ENCODE peak calls at places on chromosome 10, in five cellular contexts. H is HCT116, K is A549, I is vagina, Z is heart left ventricle. G is an unnamed sample.
A peak's percentile ranks its signal among the peaks of the same experiment; 100 is the strongest.

GRCh38 chr10:71241114-71241898 is 28.9 kb downstream of the UNC5B start:
- DNase-seq in H (no peak), K (no peak), I (no peak), Z (peak; percentile 75), G (no peak)

GRCh38 chr10:2850202-2850601 is 217.1 kb upstream of the PFKP start:
- DNase-seq in H (no peak), K (no peak), I (no peak), Z (no peak), G (no peak)

GRCh38 chr10:5199398-5199797 is 2.8 kb downstream of the AKR1C4 start:
- DNase-seq in H (no peak), K (peak; percentile 23), I (no peak), Z (no peak), G (no peak)

GRCh38 chr10:78894089-78894840 is 174.5 kb upstream of the ZMIZ1 start:
- DNase-seq in H (no peak), K (no peak), I (peak; percentile 79), Z (no peak), G (no peak)

GRCh38 chr10:133009218-133009954 is 67.0 kb upstream of the CFAP46 start:
- DNase-seq in H (no peak), K (peak; percentile 74), I (no peak), Z (peak; percentile 91), G (peak; percentile 90)

GRCh38 chr10:3895045-3895609 is 110.1 kb upstream of the KLF6 start:
- DNase-seq in H (no peak), K (peak; percentile 74), I (no peak), Z (no peak), G (no peak)

GRCh38 chr10:15316877-15317464 is 54.1 kb downstream of the FAM171A1 start:
- DNase-seq in H (no peak), K (no peak), I (no peak), Z (no peak), G (no peak)

GRCh38 chr10:88395677-88396076 is 187.4 kb downstream of the RNLS start:
- DNase-seq in H (no peak), K (peak; percentile 24), I (no peak), Z (no peak), G (no peak)

GRCh38 chr10:28248092-28248491 is 54.8 kb downstream of the MPP7 start:
- DNase-seq in H (no peak), K (no peak), I (no peak), Z (no peak), G (no peak)

GRCh38 chr10:72176701-72177100 is 39.1 kb upstream of the ANAPC16 start:
- DNase-seq in H (no peak), K (no peak), I (no peak), Z (peak; percentile 75), G (no peak)

GRCh38 chr10:70493660-70494234 is 15.2 kb downstream of the PALD1 start:
- DNase-seq in H (no peak), K (no peak), I (no peak), Z (no peak), G (peak; percentile 88)

GRCh38 chr10:24008164-24009066 is 200.5 kb upstream of the KIAA1217 start:
- DNase-seq in H (no peak), K (no peak), I (no peak), Z (no peak), G (no peak)

GRCh38 chr10:53598914-53599313 is 826.3 kb upstream of the MBL2 start:
- DNase-seq in H (no peak), K (no peak), I (no peak), Z (no peak), G (no peak)

GRCh38 chr10:102384606-102385429 is 10.7 kb upstream of the NFKB2 start:
- DNase-seq in H (no peak), K (no peak), I (no peak), Z (no peak), G (peak; percentile 28)

GRCh38 chr10:89207181-89207800 is at the start of gene CH25H:
- DNase-seq in H (no peak), K (peak; percentile 39), I (peak; percentile 92), Z (peak; percentile 79), G (no peak)

GRCh38 chr10:129035052-129035805 is 431.8 kb upstream of the MGMT start:
- DNase-seq in H (no peak), K (no peak), I (no peak), Z (no peak), G (peak; percentile 80)

GRCh38 chr10:121167534-121168243 is 316.5 kb downstream of the WDR11 start:
- DNase-seq in H (no peak), K (no peak), I (no peak), Z (no peak), G (no peak)

GRCh38 chr10:64288404-64288803 is 767.2 kb downstream of the REEP3 start:
- DNase-seq in H (no peak), K (no peak), I (no peak), Z (no peak), G (no peak)

GRCh38 chr10:129717816-129718547 is 246.1 kb downstream of the EBF3 start:
- DNase-seq in H (no peak), K (no peak), I (no peak), Z (no peak), G (peak; percentile 56)

GRCh38 chr10:3820255-3820654 is 35.2 kb upstream of the KLF6 start:
- DNase-seq in H (no peak), K (no peak), I (no peak), Z (no peak), G (no peak)

GRCh38 chr10:4240641-4241197 is 455.7 kb upstream of the KLF6 start:
- DNase-seq in H (no peak), K (no peak), I (no peak), Z (no peak), G (no peak)

GRCh38 chr10:116094356-116094755 is 178.7 kb downstream of the GFRA1 start:
- DNase-seq in H (no peak), K (no peak), I (no peak), Z (no peak), G (no peak)

GRCh38 chr10:79061441-79062315 is 7.1 kb upstream of the ZMIZ1 start:
- DNase-seq in H (no peak), K (no peak), I (no peak), Z (no peak), G (peak; percentile 69)

GRCh38 chr10:19654576-19654975 is 161.7 kb upstream of the PLXDC2 start:
- DNase-seq in H (no peak), K (no peak), I (no peak), Z (no peak), G (no peak)

GRCh38 chr10:22853906-22854447 is 73.9 kb upstream of the ARMC3 start:
- DNase-seq in H (no peak), K (no peak), I (no peak), Z (no peak), G (no peak)

GRCh38 chr10:75456122-75456521 is 24.7 kb downstream of the LRMDA start:
- DNase-seq in H (no peak), K (no peak), I (peak; percentile 11), Z (no peak), G (no peak)

GRCh38 chr10:114521250-114521649 is 116.9 kb upstream of the AFAP1L2 start:
- DNase-seq in H (no peak), K (no peak), I (no peak), Z (no peak), G (no peak)
- H3K27ac ChIP-seq in H (no peak overlapping the region), K (peak overlapping the region; percentile 36), I (peak overlapping the region; percentile 90), Z (no peak overlapping the region), G (no peak overlapping the region)

GRCh38 chr10:118470470-118470869 is 125.0 kb downstream of the PRLHR start:
- DNase-seq in H (no peak), K (no peak), I (peak; percentile 13), Z (no peak), G (no peak)

GRCh38 chr10:118459642-118460193 is 117.6 kb upstream of the FAM204A start:
- DNase-seq in H (peak; percentile 73), K (peak; percentile 61), I (no peak), Z (peak; percentile 31), G (no peak)

GRCh38 chr10:118467200-118467599 is 125.1 kb upstream of the FAM204A start:
- DNase-seq in H (no peak), K (no peak), I (no peak), Z (no peak), G (no peak)

GRCh38 chr10:118463740-118464139 is 121.6 kb upstream of the FAM204A start:
- DNase-seq in H (no peak), K (no peak), I (peak; percentile 56), Z (no peak), G (no peak)

GRCh38 chr10:118465300-118465874 is 123.3 kb upstream of the FAM204A start:
- DNase-seq in H (no peak), K (no peak), I (no peak), Z (no peak), G (no peak)
- TF ChIP-seq POLR2A in H (no peak), K (no peak), I (no peak), Z (no peak), G (no peak)

GRCh38 chr10:113041324-113041723 is 91.3 kb downstream of the TCF7L2 start:
- DNase-seq in H (no peak), K (no peak), I (no peak), Z (no peak), G (no peak)

GRCh38 chr10:113042961-113043360 is 92.9 kb downstream of the TCF7L2 start:
- DNase-seq in H (no peak), K (no peak), I (no peak), Z (no peak), G (no peak)

GRCh38 chr10:113044015-113044755 is 94.1 kb downstream of the TCF7L2 start:
- DNase-seq in H (no peak), K (no peak), I (no peak), Z (no peak), G (no peak)

GRCh38 chr10:113038985-113039384 is 88.9 kb downstream of the TCF7L2 start:
- DNase-seq in H (no peak), K (no peak), I (no peak), Z (no peak), G (no peak)

DNA sequence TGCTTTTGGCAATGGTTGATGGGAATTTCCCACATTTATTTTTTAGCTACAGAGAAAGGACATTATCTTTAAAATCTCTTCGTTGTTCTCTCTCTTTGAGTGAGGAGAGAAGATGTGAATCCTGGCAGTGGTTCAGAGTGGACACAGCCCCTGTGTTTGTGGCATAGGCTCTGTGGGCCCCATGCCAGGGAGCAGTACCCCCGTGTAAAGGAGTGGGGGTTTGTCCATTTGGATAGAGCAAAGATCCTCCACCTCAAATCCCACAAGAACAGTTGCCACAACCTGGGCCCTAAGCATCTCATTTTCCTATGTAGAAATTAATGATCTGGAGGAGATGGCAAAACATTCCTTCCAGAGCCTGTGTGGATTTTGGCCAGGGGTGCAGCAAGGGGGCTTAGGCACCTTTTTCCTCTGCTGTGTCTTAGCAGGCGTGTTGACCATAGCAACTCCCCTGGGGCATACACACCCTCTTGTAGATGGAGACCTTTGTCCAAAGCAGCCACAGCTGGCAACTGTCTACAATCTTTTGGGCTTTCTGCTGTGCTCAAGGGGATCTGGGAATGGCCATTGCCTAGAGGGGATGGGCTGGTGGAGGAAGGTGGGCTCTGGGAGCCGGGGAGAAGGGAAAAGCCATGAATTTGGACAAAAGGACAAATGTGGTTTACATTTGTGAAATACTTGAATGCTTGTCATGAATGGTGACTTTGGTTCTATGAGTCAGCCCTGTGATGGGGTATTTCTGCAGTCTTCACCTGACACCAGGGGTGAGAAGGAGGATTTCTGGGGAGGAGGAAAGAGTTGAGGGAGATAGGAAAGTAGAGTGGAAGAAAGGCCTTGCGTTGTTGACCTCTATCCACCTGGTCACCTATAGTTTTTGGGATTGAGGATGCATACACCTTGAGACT is 92.0 kb downstream of the TCF7L2 start:
- DNase-seq in H (no peak), K (no peak), I (no peak), Z (no peak), G (no peak)
- H3K9me3 ChIP-seq in H (no peaks in the 10 kb centered on the region), K (no peaks in the 10 kb centered on the region), I (no peaks in the 10 kb centered on the region), Z (no peaks in the 10 kb centered on the region), G (no peaks in the 10 kb centered on the region)

DNA sequence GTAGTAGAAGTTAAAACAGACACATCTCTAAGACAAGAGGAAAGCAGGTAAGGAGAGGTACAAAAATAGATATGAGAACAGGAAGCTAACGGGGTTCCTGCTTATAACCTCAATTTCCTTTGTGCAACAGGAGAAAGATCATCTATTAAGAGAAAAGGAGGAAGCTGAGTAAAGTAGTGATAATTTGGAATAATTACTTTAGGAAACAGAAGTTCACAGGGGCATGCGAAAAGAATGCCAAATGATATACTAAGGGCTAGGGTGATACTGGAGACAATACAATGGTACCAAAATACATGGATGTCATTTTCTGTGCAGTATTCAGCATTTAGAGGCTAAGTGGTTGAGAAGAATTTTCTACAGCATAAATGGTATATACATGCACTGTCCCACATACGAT is 108.8 kb downstream of the NRBF2 start:
- DNase-seq in H (no peak), K (no peak), I (no peak), Z (no peak), G (no peak)
- H3K27ac ChIP-seq in H (no peak overlapping the region), K (no peak overlapping the region), I (peak overlapping the region; percentile 1), Z (no peak overlapping the region), G (peak overlapping the region; percentile 23)

G was measured in spleen.